ENCODE peak calls at places on chromosomes 6 and 20, in six cellular contexts. One of them, this sample, is unnamed. For H3K27me3, the result is how much of the 10 kb centered on the place peaks cover.

GRCh38 chr20:51004305-51004727 is 18.6 kb downstream of the KCNG1 start:
- DNase-seq in sigmoid colon: no peak
- DNase-seq in suprapubic skin: no peak
- DNase-seq in ovary: no peak
- DNase-seq in GM12878: no peak
- DNase-seq in K562: no peak
- DNase-seq in this sample: no peak

GRCh38 chr6:137910424-137910834 is 43.4 kb downstream of the TNFAIP3 start:
- DNase-seq in suprapubic skin: no peak
- DNase-seq in ovary: no peak
- DNase-seq in K562: peak
- DNase-seq in GM12878: no peak
- DNase-seq in sigmoid colon: no peak
- DNase-seq in this sample: no peak

GRCh38 chr6:107292570-107293285 is 166.6 kb downstream of the PDSS2 start:
- DNase-seq in sigmoid colon: no peak
- DNase-seq in suprapubic skin: no peak
- DNase-seq in K562: peak
- DNase-seq in ovary: no peak
- DNase-seq in GM12878: no peak
- DNase-seq in this sample: no peak

GRCh38 chr20:63086421-63087235 is 79.9 kb upstream of the BHLHE23 start:
- DNase-seq in K562: no peak
- DNase-seq in sigmoid colon: peak
- DNase-seq in suprapubic skin: peak
- DNase-seq in GM12878: no peak
- DNase-seq in ovary: no peak
- DNase-seq in this sample: no peak

GRCh38 chr6:101396552-101397173 is 3.2 kb downstream of the GRIK2 start:
- DNase-seq in ovary: peak
- DNase-seq in sigmoid colon: no peak
- DNase-seq in suprapubic skin: no peak
- DNase-seq in K562: peak
- DNase-seq in GM12878: no peak
- DNase-seq in this sample: peak

GRCh38 chr20:2101057-2101934 is at the start of gene STK35:
- DNase-seq in K562: peak
- DNase-seq in GM12878: peak
- DNase-seq in sigmoid colon: peak
- DNase-seq in ovary: peak
- DNase-seq in suprapubic skin: peak
- DNase-seq in this sample: no peak

GRCh38 chr6:126020305-126021050 is 34.1 kb downstream of the TRMT11 start:
- DNase-seq in GM12878: no peak
- DNase-seq in ovary: no peak
- DNase-seq in sigmoid colon: no peak
- DNase-seq in suprapubic skin: no peak
- DNase-seq in K562: no peak
- DNase-seq in this sample: no peak

GRCh38 chr6:19731286-19731685 is 105.9 kb upstream of the ID4 start:
- DNase-seq in GM12878: no peak
- DNase-seq in sigmoid colon: no peak
- DNase-seq in suprapubic skin: no peak
- DNase-seq in K562: no peak
- DNase-seq in ovary: no peak
- DNase-seq in this sample: no peak

GRCh38 chr20:32327087-32327681 is 30.9 kb upstream of the ASXL1 start:
- DNase-seq in suprapubic skin: no peak
- DNase-seq in sigmoid colon: no peak
- DNase-seq in ovary: no peak
- DNase-seq in GM12878: no peak
- DNase-seq in K562: peak
- DNase-seq in this sample: no peak

GRCh38 chr6:30548375-30548774 is 7.9 kb downstream of the GNL1 start:
- DNase-seq in sigmoid colon: no peak
- DNase-seq in suprapubic skin: no peak
- DNase-seq in K562: no peak
- DNase-seq in GM12878: no peak
- DNase-seq in ovary: no peak
- DNase-seq in this sample: no peak

GRCh38 chr6:66849843-66850242 is 1142.8 kb upstream of the EYS start:
- DNase-seq in suprapubic skin: no peak
- DNase-seq in K562: no peak
- DNase-seq in ovary: no peak
- DNase-seq in sigmoid colon: no peak
- DNase-seq in GM12878: no peak
- DNase-seq in this sample: no peak

GRCh38 chr6:170030284-170031095 is 260.4 kb downstream of the DLL1 start:
- DNase-seq in sigmoid colon: peak
- DNase-seq in suprapubic skin: peak
- DNase-seq in GM12878: no peak
- DNase-seq in ovary: no peak
- DNase-seq in K562: no peak
- DNase-seq in this sample: no peak

GRCh38 chr6:14681699-14682487 is 564.0 kb upstream of the JARID2 start:
- DNase-seq in suprapubic skin: no peak
- DNase-seq in sigmoid colon: no peak
- DNase-seq in GM12878: no peak
- DNase-seq in ovary: no peak
- DNase-seq in K562: no peak
- DNase-seq in this sample: no peak

GRCh38 chr6:14676977-14677781 is 559.6 kb downstream of the CD83 start:
- DNase-seq in GM12878: no peak
- DNase-seq in sigmoid colon: no peak
- DNase-seq in ovary: no peak
- DNase-seq in K562: no peak
- DNase-seq in suprapubic skin: no peak
- DNase-seq in this sample: no peak

DNA sequence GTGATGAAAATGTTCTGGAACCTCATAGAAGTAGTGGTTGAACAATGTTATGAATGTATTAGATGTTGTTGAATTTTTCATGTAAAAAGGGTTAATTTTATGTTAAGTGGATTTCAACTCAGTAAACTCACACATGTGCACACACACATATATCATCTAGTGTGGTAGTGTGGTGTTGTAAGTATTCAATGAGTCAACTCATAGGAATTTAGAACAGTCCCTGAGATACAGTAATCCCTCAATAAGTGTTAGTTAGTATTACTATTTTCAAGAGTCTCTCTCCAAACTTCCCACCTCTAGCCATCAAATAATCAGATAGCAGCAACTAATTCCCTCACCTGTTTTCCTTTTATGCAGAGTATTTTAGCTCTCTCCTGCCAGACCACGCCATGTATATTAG is 563.0 kb upstream of the JARID2 start:
- DNase-seq in sigmoid colon: no peak
- DNase-seq in K562: no peak
- DNase-seq in suprapubic skin: no peak
- DNase-seq in ovary: no peak
- DNase-seq in GM12878: no peak
- DNase-seq in this sample: no peak
- TF ChIP-seq EP300 in sigmoid colon: no peak
- TF ChIP-seq EP300 in K562: no peak
- TF ChIP-seq EP300 in suprapubic skin: no peak
- TF ChIP-seq EP300 in ovary: no peak
- TF ChIP-seq EP300 in GM12878: no peak
- TF ChIP-seq EP300 in this sample: no peak

GRCh38 chr6:44804016-44804415 is 416.5 kb downstream of the CDC5L start:
- DNase-seq in K562: no peak
- DNase-seq in sigmoid colon: no peak
- DNase-seq in ovary: no peak
- DNase-seq in GM12878: no peak
- DNase-seq in suprapubic skin: no peak
- DNase-seq in this sample: no peak
- H3K4me3 ChIP-seq in K562: no peak
- H3K4me3 ChIP-seq in sigmoid colon: no peak
- H3K4me3 ChIP-seq in ovary: no peak
- H3K4me3 ChIP-seq in GM12878: no peak
- H3K4me3 ChIP-seq in suprapubic skin: no peak
- H3K4me3 ChIP-seq in this sample: no peak

DNA sequence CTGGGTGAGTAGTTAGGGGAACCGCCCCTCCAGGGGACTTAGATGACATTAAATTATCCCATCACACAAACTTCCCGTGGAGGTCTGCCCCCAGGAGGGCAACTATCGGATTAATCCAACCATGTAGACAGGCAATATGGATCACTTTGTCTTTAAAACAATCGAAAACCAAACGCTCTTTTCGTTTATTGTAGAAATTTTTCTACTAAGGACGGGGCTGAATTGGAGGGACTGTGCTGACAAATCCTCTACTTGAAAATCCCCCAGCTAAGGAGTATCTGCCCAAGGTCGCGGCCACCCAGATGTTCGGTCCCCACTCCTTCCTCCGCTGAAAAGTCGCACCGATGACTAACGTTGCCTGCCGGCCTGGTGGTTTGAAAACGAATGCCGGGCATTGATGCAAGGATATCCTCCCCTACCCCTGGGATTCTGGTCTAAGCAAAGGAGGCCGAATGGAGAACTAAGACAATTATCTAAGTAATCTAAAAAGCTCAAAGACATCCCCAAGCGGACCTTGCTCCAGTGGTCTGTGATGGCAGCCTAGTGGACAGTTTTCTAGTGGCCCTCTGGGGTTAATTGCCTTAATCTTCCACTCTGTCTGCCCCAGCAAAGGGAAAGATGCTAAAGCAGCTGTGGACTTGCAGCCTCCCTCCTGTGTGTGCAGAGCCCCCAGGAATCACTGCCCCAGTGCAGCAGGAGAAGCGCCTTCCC is 3.7 kb upstream of the FOXC1 start:
- DNase-seq in ovary: no peak
- DNase-seq in sigmoid colon: peak
- DNase-seq in GM12878: no peak
- DNase-seq in suprapubic skin: no peak
- DNase-seq in K562: no peak
- DNase-seq in this sample: no peak
- H3K27me3 ChIP-seq in ovary: under half
- H3K27me3 ChIP-seq in sigmoid colon: half or more
- H3K27me3 ChIP-seq in GM12878: under half
- H3K27me3 ChIP-seq in suprapubic skin: half or more
- H3K27me3 ChIP-seq in K562: half or more
- H3K27me3 ChIP-seq in this sample: under half

GRCh38 chr20:61186771-61187170 is 65.3 kb upstream of the CDH4 start:
- DNase-seq in GM12878: no peak
- DNase-seq in suprapubic skin: no peak
- DNase-seq in sigmoid colon: no peak
- DNase-seq in K562: no peak
- DNase-seq in ovary: no peak
- DNase-seq in this sample: no peak
- TF ChIP-seq EP300 in GM12878: no peak
- TF ChIP-seq EP300 in suprapubic skin: no peak
- TF ChIP-seq EP300 in sigmoid colon: no peak
- TF ChIP-seq EP300 in K562: no peak
- TF ChIP-seq EP300 in ovary: no peak
- TF ChIP-seq EP300 in this sample: no peak

GRCh38 chr6:35769211-35769610 is 7.2 kb upstream of the CLPSL2 start:
- DNase-seq in sigmoid colon: no peak
- DNase-seq in GM12878: no peak
- DNase-seq in K562: no peak
- DNase-seq in ovary: no peak
- DNase-seq in suprapubic skin: no peak
- DNase-seq in this sample: no peak
- H3K4me3 ChIP-seq in sigmoid colon: no peak
- H3K4me3 ChIP-seq in GM12878: no peak
- H3K4me3 ChIP-seq in K562: no peak
- H3K4me3 ChIP-seq in ovary: no peak
- H3K4me3 ChIP-seq in suprapubic skin: no peak
- H3K4me3 ChIP-seq in this sample: no peak

GRCh38 chr6:112441607-112442006 is 94.5 kb downstream of the RFPL4B start:
- DNase-seq in ovary: no peak
- DNase-seq in sigmoid colon: no peak
- DNase-seq in K562: no peak
- DNase-seq in GM12878: no peak
- DNase-seq in suprapubic skin: no peak
- DNase-seq in this sample: no peak

GRCh38 chr6:112443118-112443641 is 96.0 kb downstream of the RFPL4B start:
- DNase-seq in K562: no peak
- DNase-seq in sigmoid colon: no peak
- DNase-seq in GM12878: no peak
- DNase-seq in suprapubic skin: no peak
- DNase-seq in ovary: no peak
- DNase-seq in this sample: no peak

GRCh38 chr6:112437053-112437452 is 89.9 kb downstream of the RFPL4B start:
- DNase-seq in suprapubic skin: no peak
- DNase-seq in GM12878: no peak
- DNase-seq in K562: no peak
- DNase-seq in ovary: no peak
- DNase-seq in sigmoid colon: no peak
- DNase-seq in this sample: no peak

GRCh38 chr6:112439010-112439409 is 91.9 kb downstream of the RFPL4B start:
- DNase-seq in K562: no peak
- DNase-seq in GM12878: no peak
- DNase-seq in ovary: peak
- DNase-seq in suprapubic skin: no peak
- DNase-seq in sigmoid colon: no peak
- DNase-seq in this sample: no peak

GRCh38 chr6:112439416-112439815 is 92.3 kb downstream of the RFPL4B start:
- DNase-seq in ovary: no peak
- DNase-seq in K562: no peak
- DNase-seq in suprapubic skin: no peak
- DNase-seq in sigmoid colon: no peak
- DNase-seq in GM12878: no peak
- DNase-seq in this sample: no peak
- H3K27me3 ChIP-seq in ovary: under half
- H3K27me3 ChIP-seq in K562: under half
- H3K27me3 ChIP-seq in suprapubic skin: under half
- H3K27me3 ChIP-seq in sigmoid colon: under half
- H3K27me3 ChIP-seq in GM12878: under half
- H3K27me3 ChIP-seq in this sample: under half